ENCODE peak calls at places on chromosome 16, in five cellular contexts. K is lung, N is choroid plexus epithelial cell, U is fibroblast of the aortic adventitia, W is DND-41. C is an unnamed sample.

GRCh38 chr16:4370570-4371480 is 823 bp upstream of the VASN start:
- DNase-seq in K (peak), N (peak), U (peak), W (no peak), C (no peak)

GRCh38 chr16:24936151-24936550 is 79.0 kb downstream of the ARHGAP17 start:
- DNase-seq in K (no peak), N (peak), U (no peak), W (no peak), C (no peak)

GRCh38 chr16:4574919-4575705 is 19.0 kb downstream of the C16orf96 start:
- DNase-seq in K (no peak), N (no peak), U (no peak), W (no peak), C (no peak)

GRCh38 chr16:53816211-53816610 is 112.3 kb downstream of the FTO start:
- DNase-seq in K (no peak), N (peak), U (peak), W (peak), C (no peak)

GRCh38 chr16:72952404-72953301 is 95.3 kb downstream of the ZFHX3 start:
- DNase-seq in K (no peak), N (peak), U (peak), W (no peak), C (no peak)

GRCh38 chr16:77183137-77183536 is 7.9 kb upstream of the MON1B start:
- DNase-seq in K (no peak), N (peak), U (peak), W (no peak), C (no peak)

GRCh38 chr16:30996324-30996999 is 11.5 kb downstream of the HSD3B7 start:
- DNase-seq in K (no peak), N (no peak), U (peak), W (no peak), C (no peak)

GRCh38 chr16:87368029-87368765 is 15.4 kb downstream of the FBXO31 start:
- DNase-seq in K (no peak), N (no peak), U (no peak), W (no peak), C (no peak)

GRCh38 chr16:27240948-27241531 is 27.5 kb downstream of the NSMCE1 start:
- DNase-seq in K (no peak), N (peak), U (peak), W (no peak), C (no peak)

GRCh38 chr16:74603848-74604247 is 3.1 kb downstream of the GLG1 start:
- DNase-seq in K (no peak), N (peak), U (peak), W (no peak), C (no peak)

GRCh38 chr16:86737083-86737482 is 158.7 kb downstream of the FOXL1 start:
- DNase-seq in K (no peak), N (no peak), U (no peak), W (no peak), C (no peak)

GRCh38 chr16:70470927-70471341 is 16.5 kb downstream of the FCSK start:
- DNase-seq in K (no peak), N (peak), U (peak), W (no peak), C (no peak)

GRCh38 chr16:59527206-59527997 is 793.3 kb upstream of the GOT2 start:
- DNase-seq in K (no peak), N (peak), U (no peak), W (no peak), C (no peak)

GRCh38 chr16:48478418-48478817 is 93.2 kb upstream of the SIAH1 start:
- DNase-seq in K (no peak), N (no peak), U (no peak), W (no peak), C (no peak)

GRCh38 chr16:11835309-11835708 is 16.0 kb downstream of the RSL1D1 start:
- DNase-seq in K (no peak), N (no peak), U (no peak), W (no peak), C (no peak)

GRCh38 chr16:31333686-31334649 is 21.0 kb upstream of the ITGAX start:
- DNase-seq in K (no peak), N (peak), U (peak), W (peak), C (peak)

GRCh38 chr16:31081428-31082351 is 7.1 kb downstream of the PRSS53 start:
- DNase-seq in K (no peak), N (no peak), U (no peak), W (no peak), C (no peak)

GRCh38 chr16:69870761-69871160 is 80.4 kb upstream of the CLEC18A start:
- DNase-seq in K (no peak), N (no peak), U (peak), W (no peak), C (no peak)

GRCh38 chr16:68332411-68333121 is 21.7 kb downstream of the PRMT7 start:
- DNase-seq in K (peak), N (peak), U (peak), W (peak), C (no peak)

DNA sequence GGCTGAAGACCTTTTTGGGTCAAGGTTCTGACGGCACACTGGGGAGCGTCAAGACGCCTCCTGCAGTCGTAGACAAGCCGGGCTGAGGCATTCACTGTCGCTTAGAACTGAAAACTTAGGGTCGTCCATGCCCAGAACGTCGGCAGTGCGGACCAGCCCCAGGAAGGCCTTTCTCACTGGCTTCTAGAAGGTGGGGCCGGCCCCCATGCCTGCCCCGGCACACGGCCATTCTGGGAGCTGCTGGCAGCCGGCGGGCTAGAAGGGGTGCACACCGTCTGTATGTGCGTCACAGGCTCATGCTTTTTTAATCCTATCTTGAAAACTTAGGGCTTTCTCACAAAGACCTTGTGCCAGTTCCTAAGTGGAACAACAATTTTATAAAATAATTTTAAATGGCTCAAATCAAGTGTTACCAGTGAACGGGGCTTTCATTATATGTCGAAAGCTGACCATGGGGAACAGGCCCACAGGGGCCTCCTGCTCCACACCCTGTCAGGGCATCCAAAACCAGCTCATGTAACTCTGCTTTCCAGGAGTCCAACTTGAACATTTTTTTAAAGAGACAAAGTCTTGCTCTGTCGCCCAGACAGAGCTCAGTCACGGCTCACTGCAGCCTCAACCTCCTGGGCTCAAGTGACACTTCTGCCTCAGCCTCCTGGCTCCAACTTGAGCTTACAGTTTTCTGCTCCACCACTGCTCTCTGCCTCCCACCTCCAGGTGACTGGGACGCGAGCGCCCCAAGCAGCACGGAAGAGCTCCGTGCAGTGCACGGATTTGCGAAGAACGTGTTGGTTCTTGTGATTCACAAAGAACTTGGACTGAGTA is 111.2 kb downstream of the ANKRD11 start:
- DNase-seq in K (no peak), N (no peak), U (peak), W (no peak), C (no peak)
- TF ChIP-seq CTCF in K (no peak), N (no peak), U (peak), W (no peak), C (no peak)

GRCh38 chr16:3266873-3267537 is 10.6 kb upstream of the MEFV start:
- DNase-seq in K (no peak), N (peak), U (peak), W (peak), C (peak)

GRCh38 chr16:3259829-3260228 is 3.4 kb upstream of the MEFV start:
- DNase-seq in K (no peak), N (no peak), U (no peak), W (no peak), C (no peak)

GRCh38 chr16:3262517-3262916 is 6.1 kb upstream of the MEFV start:
- DNase-seq in K (no peak), N (no peak), U (no peak), W (no peak), C (no peak)

GRCh38 chr16:3268294-3268693 is 11.9 kb upstream of the MEFV start:
- DNase-seq in K (no peak), N (no peak), U (no peak), W (no peak), C (no peak)

GRCh38 chr16:3264137-3265036 is 8.0 kb upstream of the MEFV start:
- DNase-seq in K (peak), N (peak), U (peak), W (peak), C (peak)
- TF ChIP-seq CTCF in K (no peak), N (peak), U (peak), W (peak), C (no peak)

DNA sequence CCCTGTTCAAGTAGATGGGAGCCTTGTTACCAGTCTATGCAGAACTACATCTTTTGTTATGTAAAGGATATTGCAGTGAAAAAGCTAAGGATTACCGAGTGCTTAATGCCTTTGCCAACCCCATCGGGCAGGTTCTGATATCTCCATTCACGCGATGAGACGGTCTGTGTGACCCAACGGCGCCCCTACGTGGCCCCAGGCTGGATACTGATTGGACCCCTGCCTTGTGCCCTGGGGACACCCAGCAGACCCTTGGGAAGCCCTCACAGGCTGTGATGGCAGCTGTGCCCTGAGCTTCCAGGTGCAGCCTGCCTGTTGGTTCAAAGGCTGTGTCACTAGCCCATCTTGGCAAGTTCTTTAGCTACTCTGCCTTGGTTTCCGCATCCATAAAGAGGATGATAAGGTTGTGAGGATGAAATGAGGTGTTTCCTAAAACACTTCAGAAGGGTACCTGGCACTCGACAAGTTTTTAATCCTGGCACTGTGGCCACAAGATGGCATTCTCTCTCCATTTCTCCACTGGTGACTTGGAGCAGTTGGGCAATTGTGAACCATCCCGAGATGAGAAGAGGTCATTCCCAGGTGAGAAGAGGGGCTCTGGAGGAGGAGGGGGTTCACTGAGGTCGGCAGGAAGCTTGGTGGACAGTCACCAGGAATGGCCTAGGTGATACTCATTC is 33.6 kb downstream of the HAPSTR1 start:
- DNase-seq in K (peak), N (no peak), U (no peak), W (no peak), C (no peak)
- TF ChIP-seq CTCF in K (no peak), N (no peak), U (no peak), W (peak), C (no peak)

DNA sequence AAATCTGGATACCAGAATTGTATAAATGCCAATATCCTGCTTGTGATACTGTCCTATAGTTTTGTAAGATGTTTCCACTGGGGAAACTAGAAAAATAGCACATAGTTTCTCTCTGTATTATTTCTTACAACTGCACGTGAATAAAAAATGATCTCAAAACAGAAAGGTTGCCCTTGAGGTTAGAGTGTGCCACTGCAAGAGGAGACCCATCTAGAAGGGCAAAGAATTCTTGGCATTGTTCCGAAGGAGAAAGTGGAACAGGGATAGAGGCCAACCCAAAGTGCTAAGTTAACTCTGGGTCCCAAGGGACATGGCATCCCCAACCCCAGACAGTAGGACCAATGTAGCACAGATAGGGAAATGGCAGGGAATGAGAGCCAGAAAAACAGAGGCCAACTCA is 477.5 kb upstream of the HSBP1 start:
- DNase-seq in K (no peak), N (no peak), U (no peak), W (no peak), C (no peak)
- TF ChIP-seq CTCF in K (no peak), N (peak), U (no peak), W (no peak), C (no peak)